ENCODE peak calls at places on chromosomes 11 and 22, in nine cellular contexts. K is spleen, U is iris pigment epithelial cell, O is DMS53, C is LoVo, D is H1, J is BJ, A is fibroblast of the aortic adventitia, H is NCI-H345. V is an unnamed sample.

GRCh38 chr11:59846556-59846955 is 1.3 kb upstream of the CBLIF start:
- DNase-seq in J (no peak), C (no peak), O (no peak), D (no peak), U (no peak), H (no peak), K (no peak), A (no peak), V (no peak)

GRCh38 chr22:48276933-48277867 is 1514.8 kb downstream of the TBC1D22A start:
- DNase-seq in U (no peak), A (no peak), H (no peak), O (no peak), D (no peak), K (no peak), J (no peak), C (no peak), V (no peak)

GRCh38 chr11:71198823-71199165 is 53.6 kb downstream of the SHANK2 start:
- DNase-seq in K (no peak), A (no peak), H (no peak), D (no peak), U (no peak), J (no peak), O (no peak), C (no peak), V (no peak)

GRCh38 chr11:118135051-118135795 is 17.4 kb downstream of the SCN4B start:
- DNase-seq in D (no peak), J (no peak), K (no peak), A (no peak), U (no peak), C (no peak), H (no peak), O (no peak), V (no peak)

GRCh38 chr11:6397636-6398035 is 7.4 kb downstream of the SMPD1 start:
- DNase-seq in K (no peak), U (peak; percentile 45), A (peak; percentile 72), D (no peak), H (no peak), O (no peak), C (no peak), J (no peak), V (no peak)

GRCh38 chr11:83159901-83160865 is 3.3 kb downstream of the PCF11 start:
- DNase-seq in O (peak; percentile 50), U (peak; percentile 47), K (peak; percentile 17), H (no peak), D (no peak), J (no peak), C (no peak), A (peak; percentile 57), V (no peak)

GRCh38 chr22:37284807-37285355 is 2.6 kb downstream of the CYTH4 start:
- DNase-seq in O (no peak), D (no peak), U (no peak), C (no peak), H (no peak), A (no peak), K (peak; percentile 94), J (no peak), V (no peak)

GRCh38 chr22:19505735-19506126 is 18.5 kb downstream of the CLDN5 start:
- DNase-seq in D (no peak), U (no peak), K (no peak), A (no peak), O (no peak), J (no peak), C (no peak), H (no peak), V (no peak)

GRCh38 chr11:46392421-46393230 is 1.1 kb upstream of the CHRM4 start:
- DNase-seq in C (peak; percentile 87), K (peak; percentile 95), U (peak; percentile 82), H (peak; percentile 35), A (peak; percentile 71), D (peak; percentile 97), J (no peak), O (peak; percentile 83), V (no peak)

GRCh38 chr11:87317441-87317840 is 279.7 kb downstream of the TMEM135 start:
- DNase-seq in K (no peak), C (no peak), U (no peak), D (no peak), J (no peak), H (no peak), A (no peak), O (no peak), V (no peak)

GRCh38 chr11:1271002-1271401 is 38.4 kb downstream of the TOLLIP start:
- DNase-seq in O (no peak), H (no peak), J (no peak), U (peak; percentile 13), D (no peak), K (peak; percentile 56), A (no peak), C (no peak), V (no peak)

GRCh38 chr11:9330387-9331384 is 16.3 kb upstream of the TMEM41B start:
- DNase-seq in K (no peak), D (no peak), A (peak; percentile 54), C (no peak), U (no peak), H (no peak), O (no peak), J (peak; percentile 94), V (no peak)

GRCh38 chr22:22892096-22893052 is 4.8 kb downstream of the IGLL5 start:
- DNase-seq in A (no peak), U (no peak), O (no peak), C (no peak), J (no peak), D (no peak), H (no peak), K (no peak), V (no peak)

GRCh38 chr11:119664701-119665420 is 64.1 kb downstream of the NECTIN1 start:
- DNase-seq in J (no peak), K (no peak), D (no peak), U (no peak), O (no peak), C (no peak), A (no peak), H (no peak), V (no peak)

GRCh38 chr11:70738661-70739060 is 340.3 kb downstream of the CTTN start:
- DNase-seq in K (no peak), D (no peak), J (no peak), U (no peak), A (no peak), O (no peak), C (no peak), H (no peak), V (no peak)

GRCh38 chr22:37021041-37021440 is 1.5 kb downstream of the MPST start:
- DNase-seq in C (no peak), U (no peak), O (no peak), D (no peak), H (no peak), A (no peak), J (no peak), K (no peak), V (no peak)

GRCh38 chr11:47498149-47498548 is 49.2 kb upstream of the RAPSN start:
- DNase-seq in A (no peak), H (no peak), C (no peak), U (no peak), O (no peak), J (no peak), K (no peak), D (no peak), V (no peak)

GRCh38 chr22:40621309-40622151 is 15.0 kb downstream of the MRTFA start:
- DNase-seq in J (no peak), O (no peak), C (no peak), A (no peak), U (no peak), H (no peak), D (no peak), K (no peak), V (no peak)

GRCh38 chr11:1373536-1374214 is 16.1 kb upstream of the BRSK2 start:
- DNase-seq in C (peak; percentile 18), K (no peak), D (no peak), H (no peak), J (no peak), U (peak; percentile 53), A (no peak), O (no peak), V (no peak)

GRCh38 chr11:61650781-61651571 is 29.2 kb upstream of the DAGLA start:
- DNase-seq in K (peak; percentile 80), U (no peak), D (peak; percentile 62), O (peak; percentile 49), A (no peak), H (no peak), C (no peak), J (no peak), V (no peak)

GRCh38 chr11:105609341-105609781 is 512 bp upstream of the GRIA4 start:
- DNase-seq in O (peak; percentile 81), D (peak; percentile 51), A (no peak), U (peak; percentile 60), K (peak; percentile 48), C (no peak), H (peak; percentile 57), J (no peak), V (no peak)

GRCh38 chr22:40176921-40177737 is 596 bp upstream of the TNRC6B start:
- DNase-seq in D (peak; percentile 77), J (no peak), U (peak; percentile 78), K (peak; percentile 78), O (peak; percentile 81), A (peak; percentile 65), H (peak; percentile 19), C (peak; percentile 58), V (peak; percentile 59)

GRCh38 chr22:29773233-29773632 is 6.1 kb downstream of the UQCR10 start:
- DNase-seq in O (peak; percentile 10), U (peak; percentile 67), K (no peak), C (peak; percentile 25), J (no peak), H (no peak), A (peak; percentile 35), D (no peak), V (no peak)

GRCh38 chr11:126419801-126420729 is 64.6 kb downstream of the ST3GAL4 start:
- DNase-seq in O (no peak), K (no peak), C (no peak), A (peak; percentile 61), H (no peak), J (no peak), D (no peak), U (peak; percentile 81), V (no peak)

GRCh38 chr11:44865866-44866272 is 84.8 kb downstream of the TP53I11 start:
- DNase-seq in O (no peak), H (no peak), A (no peak), K (peak; percentile 62), D (no peak), U (no peak), J (no peak), C (no peak), V (no peak)

GRCh38 chr11:47669856-47670255 is 27.5 kb upstream of the MTCH2 start:
- DNase-seq in K (no peak), A (no peak), J (no peak), D (no peak), O (no peak), C (no peak), H (no peak), U (no peak), V (no peak)

GRCh38 chr11:83272627-83273026 is 13.5 kb downstream of the CCDC90B start:
- DNase-seq in D (no peak), H (no peak), O (no peak), A (peak; percentile 59), K (no peak), C (no peak), J (peak; percentile 57), U (peak; percentile 86), V (no peak)

GRCh38 chr11:12963789-12964536 is 45.2 kb upstream of the RASSF10 start:
- DNase-seq in J (no peak), K (no peak), C (peak; percentile 72), U (peak; percentile 43), A (peak; percentile 69), H (peak; percentile 75), O (peak; percentile 85), D (peak; percentile 92), V (no peak)